ENCODE peak calls at places on chromosomes 6 and 20, in eight cellular contexts. C is DND-41, R is heart left ventricle, K is fibroblast of lung, A is left ventricle myocardium inferior, V is lung, Y is HCT116, E is H1. D is an unnamed sample.

GRCh38 chr6:31905041-31905440 is 3.2 kb upstream of the ZBTB12 start:
- DNase-seq in K (no peak), Y (no peak), C (no peak), R (no peak), V (no peak), E (no peak), A (no peak), D (no peak)

GRCh38 chr6:7761047-7761446 is 35.1 kb downstream of the BMP6 start:
- DNase-seq in K (peak; percentile 11), Y (no peak), R (no peak), A (no peak), V (no peak), C (no peak), E (no peak), D (no peak)

GRCh38 chr6:24933868-24934401 is 1.8 kb downstream of the RIPOR2 start:
- DNase-seq in Y (peak; percentile 57), R (no peak), V (no peak), E (no peak), C (no peak), A (no peak), K (no peak), D (peak; percentile 75)

GRCh38 chr6:133995296-133995695 is 42.3 kb downstream of the TBPL1 start:
- DNase-seq in Y (no peak), K (no peak), C (no peak), E (no peak), V (no peak), R (no peak), A (no peak), D (no peak)

GRCh38 chr6:2839195-2839981 is 2.3 kb downstream of the SERPINB1 start:
- DNase-seq in V (no peak), Y (peak; percentile 79), K (peak; percentile 61), A (no peak), R (no peak), E (no peak), C (no peak), D (no peak)

GRCh38 chr6:41467106-41467505 is 79.1 kb upstream of the FOXP4 start:
- DNase-seq in R (no peak), V (no peak), E (no peak), A (no peak), Y (no peak), K (no peak), C (no peak), D (no peak)

GRCh38 chr6:3578981-3579380 is 122.1 kb upstream of the SLC22A23 start:
- DNase-seq in V (no peak), Y (no peak), E (no peak), K (no peak), R (no peak), C (no peak), A (no peak), D (no peak)

GRCh38 chr6:68326762-68327161 is 308.3 kb upstream of the ADGRB3 start:
- DNase-seq in C (no peak), R (no peak), A (no peak), V (no peak), Y (no peak), K (no peak), E (no peak), D (no peak)

GRCh38 chr6:2843138-2843740 is 1.6 kb upstream of the SERPINB1 start:
- DNase-seq in K (no peak), A (no peak), Y (no peak), C (no peak), V (peak; percentile 26), R (no peak), E (no peak), D (peak; percentile 29)

GRCh38 chr20:8144282-8145245 is 12.5 kb downstream of the PLCB1 start:
- DNase-seq in E (no peak), R (no peak), A (no peak), V (no peak), K (peak; percentile 90), C (peak; percentile 81), Y (no peak), D (no peak)

GRCh38 chr20:20837574-20838021 is 125.2 kb upstream of the RALGAPA2 start:
- DNase-seq in A (peak; percentile 36), C (peak; percentile 41), V (peak; percentile 49), K (peak; percentile 55), R (no peak), Y (peak; percentile 38), E (no peak), D (no peak)

GRCh38 chr20:48189177-48189576 is 403.9 kb upstream of the SULF2 start:
- DNase-seq in Y (peak; percentile 12), E (no peak), C (peak; percentile 12), A (no peak), V (no peak), R (no peak), K (peak; percentile 8), D (no peak)

GRCh38 chr6:5754904-5755303 is 251.8 kb downstream of the NRN1 start:
- DNase-seq in K (no peak), V (no peak), A (no peak), C (no peak), R (no peak), E (no peak), Y (no peak), D (no peak)

GRCh38 chr6:43768983-43769525 is 957 bp upstream of the VEGFA start:
- DNase-seq in V (peak; percentile 51), C (no peak), E (no peak), R (peak; percentile 87), A (peak; percentile 78), K (peak; percentile 91), Y (no peak), D (no peak)

GRCh38 chr6:35247642-35248231 is 11.8 kb upstream of the ZNF76 start:
- DNase-seq in A (no peak), K (no peak), V (no peak), E (no peak), Y (no peak), R (no peak), C (no peak), D (no peak)

DNA sequence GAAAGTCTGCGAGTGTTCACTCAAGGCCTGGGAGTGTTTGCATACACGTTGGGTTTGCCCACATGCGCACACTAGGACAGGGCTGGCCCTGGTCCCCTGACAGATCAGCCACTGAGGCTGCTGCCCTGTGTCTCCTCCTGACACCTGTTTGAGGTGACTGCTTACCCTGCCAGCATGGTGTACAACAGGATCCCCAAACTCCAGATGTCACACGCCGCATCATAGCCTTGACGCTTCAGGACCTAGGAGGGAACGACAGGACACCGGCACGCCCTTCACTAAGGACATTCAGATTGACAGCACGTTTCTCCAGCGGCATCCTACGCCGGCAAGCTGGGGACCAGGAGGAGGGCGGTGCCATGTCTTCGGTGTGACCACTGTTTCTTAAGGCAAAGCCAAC is 37.0 kb upstream of the MPC1 start:
- DNase-seq in Y (no peak), V (no peak), C (no peak), R (no peak), E (no peak), A (no peak), K (no peak), D (no peak)
- H3K4me1 ChIP-seq in Y (peaks cover 6% of the 10 kb centered on the region), V (no peaks in the 10 kb centered on the region), C (peaks cover 77% of the 10 kb centered on the region), R (no peaks in the 10 kb centered on the region), E (no peaks in the 10 kb centered on the region), A (no peaks in the 10 kb centered on the region), K (no peaks in the 10 kb centered on the region), D (peaks cover 68% of the 10 kb centered on the region)

GRCh38 chr20:62337558-62338293 is 29.4 kb downstream of the LAMA5 start:
- DNase-seq in E (no peak), C (peak; percentile 53), R (no peak), K (no peak), A (no peak), Y (no peak), V (no peak), D (no peak)
- H3K4me1 ChIP-seq in E (no peaks in the 10 kb centered on the region), C (no peaks in the 10 kb centered on the region), R (no peaks in the 10 kb centered on the region), K (no peaks in the 10 kb centered on the region), A (no peaks in the 10 kb centered on the region), Y (no peaks in the 10 kb centered on the region), V (no peaks in the 10 kb centered on the region), D (no peaks in the 10 kb centered on the region)

GRCh38 chr6:161417712-161418457 is 144.0 kb upstream of the AGPAT4 start:
- DNase-seq in V (no peak), K (peak; percentile 86), A (peak; percentile 46), E (no peak), R (peak; percentile 87), C (no peak), Y (no peak), D (no peak)
- H3K4me1 ChIP-seq in V (no peaks in the 10 kb centered on the region), K (peaks cover 14% of the 10 kb centered on the region), A (peaks cover 22% of the 10 kb centered on the region), E (no peaks in the 10 kb centered on the region), R (no peaks in the 10 kb centered on the region), C (no peaks in the 10 kb centered on the region), Y (no peaks in the 10 kb centered on the region), D (no peaks in the 10 kb centered on the region)

GRCh38 chr6:142867988-142868818 is 76.8 kb downstream of the HIVEP2 start:
- DNase-seq in R (no peak), Y (no peak), K (peak; percentile 69), V (peak; percentile 47), C (no peak), A (no peak), E (no peak), D (no peak)
- H3K4me1 ChIP-seq in R (peaks cover 17% of the 10 kb centered on the region), Y (peaks cover 7% of the 10 kb centered on the region), K (peaks cover 6% of the 10 kb centered on the region), V (no peaks in the 10 kb centered on the region), C (peaks cover 15% of the 10 kb centered on the region), A (peaks cover 83% of the 10 kb centered on the region), E (peaks cover 6% of the 10 kb centered on the region), D (peaks cover 62% of the 10 kb centered on the region)

DNA sequence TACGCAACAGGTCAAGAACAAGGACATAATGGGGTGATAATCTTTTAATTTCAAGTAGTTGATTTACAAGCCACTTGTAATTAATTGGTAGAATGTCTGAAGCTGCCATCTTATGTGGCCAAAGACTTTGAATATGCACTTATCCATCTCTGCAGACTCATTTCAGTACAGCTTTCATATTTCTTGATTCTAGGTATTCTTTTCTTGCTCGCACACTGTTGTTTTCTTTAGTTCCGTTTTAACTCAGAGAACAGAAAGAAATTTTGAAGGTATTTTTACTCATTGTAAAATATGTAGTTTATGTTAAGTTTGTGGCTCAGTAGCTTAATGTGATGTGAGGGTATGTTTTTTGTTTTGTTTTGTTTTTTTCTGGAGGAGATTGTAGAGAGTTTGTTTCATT is 73.9 kb downstream of the UBR2 start:
- DNase-seq in R (no peak), K (no peak), E (no peak), Y (no peak), A (no peak), C (no peak), V (no peak), D (no peak)
- H3K4me1 ChIP-seq in R (no peaks in the 10 kb centered on the region), K (no peaks in the 10 kb centered on the region), E (no peaks in the 10 kb centered on the region), Y (no peaks in the 10 kb centered on the region), A (no peaks in the 10 kb centered on the region), C (no peaks in the 10 kb centered on the region), V (no peaks in the 10 kb centered on the region), D (no peaks in the 10 kb centered on the region)

DNA sequence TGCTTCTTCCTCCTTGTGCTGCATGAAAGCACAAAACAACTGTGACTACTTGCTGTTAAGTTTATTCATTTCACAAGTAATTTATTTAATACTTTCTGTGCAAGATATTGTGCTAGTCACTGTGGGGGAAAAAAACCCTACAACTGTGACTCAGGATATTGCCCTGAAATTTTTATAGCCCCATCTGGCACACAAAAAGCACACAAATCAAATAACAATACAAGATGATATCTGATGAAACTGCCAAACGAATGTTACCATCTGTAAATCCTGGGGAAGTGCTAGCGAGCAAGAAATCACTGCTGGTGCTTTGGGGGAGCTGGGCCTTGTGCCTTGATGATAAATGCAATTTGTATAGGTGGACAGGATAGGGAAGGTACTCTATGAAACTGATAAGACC is 115.5 kb downstream of the RTN4IP1 start:
- DNase-seq in K (peak; percentile 42), E (no peak), A (no peak), Y (no peak), R (no peak), C (peak; percentile 30), V (no peak), D (peak; percentile 47)
- H3K4me1 ChIP-seq in K (peaks cover 12% of the 10 kb centered on the region), E (peaks cover 11% of the 10 kb centered on the region), A (peaks cover 43% of the 10 kb centered on the region), Y (peaks cover 33% of the 10 kb centered on the region), R (peaks cover 3% of the 10 kb centered on the region), C (peaks cover 93% of the 10 kb centered on the region), V (no peaks in the 10 kb centered on the region), D (peaks cover 46% of the 10 kb centered on the region)

GRCh38 chr20:25484911-25485511 is 77.5 kb downstream of the GINS1 start:
- DNase-seq in Y (no peak), A (no peak), V (no peak), C (peak; percentile 82), R (no peak), E (no peak), K (no peak), D (no peak)
- H3K4me1 ChIP-seq in Y (no peaks in the 10 kb centered on the region), A (peaks cover 14% of the 10 kb centered on the region), V (no peaks in the 10 kb centered on the region), C (peaks cover 56% of the 10 kb centered on the region), R (peaks cover 4% of the 10 kb centered on the region), E (peaks cover 10% of the 10 kb centered on the region), K (no peaks in the 10 kb centered on the region), D (peaks cover 25% of the 10 kb centered on the region)

D was measured in CD8-positive, alpha-beta memory T cell.